ENCODE peak calls at places on chromosomes 13 and 19, in four cellular contexts. O is K562, K is H1, X is HepG2. P is an unnamed sample.

GRCh38 chr19:39401549-39402416 is 4.9 kb upstream of the ZFP36 start:
- DNase-seq in K (no peak), O (no peak), X (peak; percentile 96), P (peak; percentile 95)

GRCh38 chr13:40379794-40380608 is 286.4 kb downstream of the FOXO1 start:
- DNase-seq in K (peak; percentile 52), O (no peak), X (no peak), P (no peak)

GRCh38 chr13:27450921-27451461 is 627 bp upstream of the MTIF3 start:
- DNase-seq in O (peak; percentile 32), X (peak; percentile 16), K (peak; percentile 70), P (no peak)

GRCh38 chr13:35191883-35192282 is 249.8 kb downstream of the NBEA start:
- DNase-seq in X (no peak), O (no peak), K (no peak), P (no peak)

GRCh38 chr13:47114030-47114429 is 217.2 kb upstream of the HTR2A start:
- DNase-seq in O (no peak), X (no peak), K (no peak), P (no peak)

GRCh38 chr13:49238621-49239020 is 9.1 kb upstream of the CDADC1 start:
- DNase-seq in K (no peak), X (no peak), O (no peak), P (no peak)

GRCh38 chr13:72540818-72541217 is 186.6 kb downstream of the MZT1 start:
- DNase-seq in X (no peak), O (no peak), K (no peak), P (no peak)

GRCh38 chr19:55178781-55179569 is 1.1 kb downstream of the SYT5 start:
- DNase-seq in O (peak; percentile 84), K (peak; percentile 95), X (peak; percentile 34), P (peak; percentile 91)

GRCh38 chr19:703651-704446 is 4.9 kb upstream of the PALM start:
- DNase-seq in K (peak; percentile 100), O (peak; percentile 97), X (peak; percentile 90), P (peak; percentile 33)

GRCh38 chr19:46225558-46226004 is 4.0 kb upstream of the IGFL1 start:
- DNase-seq in X (no peak), K (no peak), O (no peak), P (no peak)

GRCh38 chr13:88526186-88526852 is 855.1 kb downstream of the SLITRK5 start:
- DNase-seq in X (no peak), K (no peak), O (no peak), P (no peak)

GRCh38 chr13:25912961-25913360 is 138.9 kb downstream of the SHISA2 start:
- DNase-seq in K (no peak), X (no peak), O (no peak), P (no peak)

GRCh38 chr13:41402695-41403511 is 54.4 kb upstream of the RGCC start:
- DNase-seq in O (peak; percentile 15), X (peak; percentile 29), K (peak; percentile 55), P (no peak)

GRCh38 chr13:23902975-23903905 is 5.9 kb upstream of the C1QTNF9B start:
- DNase-seq in X (no peak), K (peak; percentile 52), O (no peak), P (no peak)

GRCh38 chr13:101695870-101696516 is 243.5 kb downstream of the ITGBL1 start:
- DNase-seq in O (no peak), X (no peak), K (no peak), P (no peak)

GRCh38 chr19:39433480-39434079 is 2.2 kb downstream of the RPS16 start:
- DNase-seq in X (no peak), O (no peak), K (no peak), P (peak; percentile 20)

GRCh38 chr13:58999851-59000250 is 1163.9 kb downstream of the DIAPH3 start:
- DNase-seq in X (no peak), K (no peak), O (no peak), P (no peak)

GRCh38 chr13:98896868-98897144 is 81.1 kb downstream of the DOCK9 start:
- DNase-seq in X (no peak), K (no peak), O (no peak), P (no peak)

GRCh38 chr13:46211521-46212351 is at the start of gene LRRC63:
- DNase-seq in X (no peak), K (peak; percentile 81), O (peak; percentile 81), P (peak; percentile 38)

GRCh38 chr19:7004313-7004931 is 16.8 kb downstream of the MBD3L2B start:
- DNase-seq in X (peak; percentile 49), O (peak; percentile 13), K (no peak), P (peak; percentile 56)

DNA sequence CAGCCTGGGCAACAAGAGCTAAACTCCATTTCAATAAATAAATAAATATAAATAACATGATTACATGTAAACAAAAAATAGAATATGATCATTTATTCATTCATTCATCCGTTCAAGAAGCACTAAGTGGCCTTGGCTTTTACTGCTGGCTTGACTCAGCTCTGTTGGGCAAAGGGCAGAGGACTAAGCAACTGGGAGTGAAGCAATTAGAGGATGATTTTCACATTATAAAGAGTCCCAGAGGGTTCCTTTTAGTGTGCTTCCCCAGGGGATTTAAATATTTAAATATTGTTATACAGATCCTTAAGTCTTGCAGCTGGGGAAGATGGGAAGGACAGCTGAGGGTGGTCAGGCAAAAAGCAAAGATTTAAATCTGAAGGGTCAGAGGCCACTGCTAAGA is 34.9 kb upstream of the FLT1 start:
- DNase-seq in O (no peak), K (no peak), X (no peak), P (no peak)
- TF ChIP-seq PHF8 in O (no peak), K (no peak), X (no peak), P (no peak)

GRCh38 chr13:67651908-67652307 is 421.8 kb upstream of the PCDH9 start:
- DNase-seq in X (no peak), K (no peak), O (no peak), P (no peak)
- TF ChIP-seq PHF8 in X (no peak), K (no peak), O (no peak), P (no peak)

GRCh38 chr19:10928563-10929401 is at the start of the genes TIMM29 and YIPF2:
- DNase-seq in X (peak; percentile 99), K (peak; percentile 95), O (peak; percentile 96), P (peak; percentile 87)

GRCh38 chr19:10927691-10928562 is 512 bp downstream of the YIPF2 start:
- DNase-seq in O (no peak), K (no peak), X (no peak), P (no peak)

GRCh38 chr19:10924597-10924996 is 3.8 kb downstream of the YIPF2 start:
- DNase-seq in K (no peak), X (no peak), O (no peak), P (no peak)

GRCh38 chr19:10923503-10924076 is 4.8 kb downstream of the YIPF2 start:
- DNase-seq in X (no peak), K (no peak), O (no peak), P (no peak)

GRCh38 chr19:10929402-10929794 is 787 bp downstream of the TIMM29 start:
- DNase-seq in K (no peak), O (no peak), X (no peak), P (no peak)
- TF ChIP-seq PHF8 in K (no peak), O (no peak), X (no peak), P (no peak)

GRCh38 chr13:94261163-94261562 is 218.3 kb downstream of the DCT start:
- DNase-seq in X (no peak), O (no peak), K (no peak), P (no peak)
- TF ChIP-seq PHF8 in X (no peak), O (no peak), K (no peak), P (no peak)

GRCh38 chr13:112434032-112434431 is 57.9 kb downstream of the SPACA7 start:
- DNase-seq in X (no peak), O (no peak), K (no peak), P (no peak)
- TF ChIP-seq PHF8 in X (no peak), O (no peak), K (no peak), P (no peak)

DNA sequence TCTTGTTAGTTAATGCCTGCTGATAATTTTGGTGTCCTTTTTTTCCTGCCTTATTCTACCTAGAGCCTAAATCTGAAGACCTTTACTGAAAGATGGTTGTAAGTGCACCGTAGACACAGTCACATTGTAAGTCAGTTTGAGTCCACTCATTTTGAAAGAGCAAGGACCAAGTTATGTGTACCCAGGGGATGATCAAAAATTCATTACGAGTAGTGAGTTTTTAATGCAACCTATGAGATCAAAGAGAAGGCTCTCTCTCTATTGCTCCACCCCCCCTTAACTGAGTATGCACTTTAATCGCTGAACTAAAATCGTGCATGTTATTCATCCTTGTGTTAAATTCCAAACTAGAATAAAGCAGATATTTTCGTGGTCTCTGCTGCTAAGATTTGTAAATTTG is 1.8 kb downstream of the RAP2A start:
- DNase-seq in O (no peak), X (no peak), K (no peak), P (no peak)
- TF ChIP-seq PHF8 in O (no peak), X (no peak), K (no peak), P (no peak)

GRCh38 chr13:113628291-113629270 is 29.4 kb downstream of the ATP4B start:
- DNase-seq in O (no peak), K (no peak), X (no peak), P (no peak)
- TF ChIP-seq PHF8 in O (no peak), K (no peak), X (no peak), P (no peak)

GRCh38 chr13:71056581-71056980 is 810.4 kb downstream of the DACH1 start:
- DNase-seq in X (no peak), K (no peak), O (no peak), P (no peak)
- TF ChIP-seq PHF8 in X (no peak), K (no peak), O (no peak), P (no peak)

DNA sequence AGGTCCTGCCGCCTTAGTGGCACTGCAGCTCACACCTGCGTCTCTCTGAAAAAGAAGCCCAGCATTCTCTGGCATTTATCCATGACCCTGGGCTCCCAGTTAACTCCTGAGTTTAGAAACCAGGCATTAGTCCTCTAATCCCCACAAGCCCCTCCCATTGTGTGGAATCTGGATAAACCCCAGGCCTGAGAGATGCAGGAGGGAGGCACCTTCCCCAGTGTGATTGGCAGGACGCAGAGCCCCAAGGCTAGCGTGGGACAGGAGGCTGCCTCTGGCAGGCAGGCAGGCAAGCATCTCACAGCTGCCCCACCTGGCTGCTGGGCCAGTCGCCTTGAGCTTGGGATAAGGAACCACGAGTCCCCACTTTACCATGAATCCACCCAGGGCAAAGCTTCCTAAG is 11.0 kb upstream of the SERPINE3 start:
- DNase-seq in O (no peak), X (no peak), K (peak; percentile 76), P (no peak)
- TF ChIP-seq PHF8 in O (no peak), X (no peak), K (no peak), P (no peak)